ENCODE peak calls at places on chromosomes 5 and 9, in six cellular contexts. B, V, F, Q, T and P are unnamed samples.

GRCh38 chr5:59039296-59040006 is 456.6 kb downstream of the RAB3C start:
- DNase-seq in T (peak; percentile 83), F (no peak), B (peak; percentile 93), V (peak; percentile 91), Q (peak; percentile 43), P (peak; percentile 88)

GRCh38 chr5:175772747-175773533 is 98.4 kb upstream of the CPLX2 start:
- DNase-seq in Q (no peak), V (no peak), F (no peak), B (no peak), T (no peak), P (no peak)

GRCh38 chr9:115548826-115549225 is 430.9 kb upstream of the TNC start:
- DNase-seq in Q (peak; percentile 68), B (peak; percentile 27), T (peak; percentile 63), F (no peak), V (no peak), P (no peak)

GRCh38 chr5:149902177-149902576 is 42.4 kb downstream of the PDE6A start:
- DNase-seq in V (no peak), F (no peak), B (no peak), Q (no peak), T (no peak), P (no peak)

GRCh38 chr9:133853331-133853730 is 115.2 kb upstream of the SARDH start:
- DNase-seq in F (no peak), B (no peak), V (no peak), T (no peak), Q (no peak), P (no peak)

GRCh38 chr9:84554069-84554659 is 115.4 kb upstream of the NTRK2 start:
- DNase-seq in F (no peak), V (no peak), Q (no peak), T (no peak), B (no peak), P (no peak)

GRCh38 chr9:105425817-105426433 is 21.9 kb upstream of the FSD1L start:
- DNase-seq in T (peak; percentile 30), F (no peak), V (no peak), Q (peak; percentile 33), B (peak; percentile 11), P (no peak)

GRCh38 chr9:129703121-129703520 is 37.7 kb downstream of the PRRX2 start:
- DNase-seq in B (no peak), T (no peak), F (no peak), V (no peak), Q (no peak), P (no peak)

GRCh38 chr5:136166909-136167308 is 26.1 kb downstream of the SMIM32 start:
- DNase-seq in V (no peak), Q (no peak), T (no peak), B (no peak), F (no peak), P (no peak)

GRCh38 chr5:39619161-39619818 is 194.5 kb upstream of the DAB2 start:
- DNase-seq in B (peak; percentile 26), V (no peak), F (no peak), T (no peak), Q (peak; percentile 30), P (no peak)

GRCh38 chr5:157559301-157559700 is 16.3 kb downstream of the ADAM19 start:
- DNase-seq in V (no peak), B (peak; percentile 95), Q (peak; percentile 85), F (peak; percentile 65), T (no peak), P (no peak)

GRCh38 chr9:72721086-72721485 is 199.7 kb downstream of the TMC1 start:
- DNase-seq in F (no peak), Q (no peak), T (no peak), B (no peak), V (no peak), P (no peak)

GRCh38 chr5:15762668-15763067 is 262.7 kb downstream of the FBXL7 start:
- DNase-seq in F (no peak), V (no peak), B (no peak), Q (no peak), T (no peak), P (no peak)

GRCh38 chr5:69099302-69099701 is 5.5 kb downstream of the SLC30A5 start:
- DNase-seq in F (no peak), B (no peak), Q (no peak), V (no peak), T (no peak), P (no peak)

GRCh38 chr9:74721696-74722660 is 165.7 kb downstream of the TRPM6 start:
- DNase-seq in B (peak; percentile 95), Q (no peak), F (no peak), V (no peak), T (no peak), P (no peak)

GRCh38 chr9:137240321-137240840 is 706 bp upstream of the TUBB4B start:
- DNase-seq in T (peak; percentile 83), V (peak; percentile 85), B (peak; percentile 88), Q (peak; percentile 31), F (no peak), P (no peak)

GRCh38 chr9:137387034-137387890 is 35.7 kb downstream of the EXD3 start:
- DNase-seq in T (no peak), Q (no peak), V (peak; percentile 45), F (no peak), B (no peak), P (no peak)

GRCh38 chr9:93064392-93065124 is 6.1 kb downstream of the SUSD3 start:
- DNase-seq in B (no peak), T (peak; percentile 14), F (no peak), Q (peak; percentile 64), V (no peak), P (peak; percentile 75)

GRCh38 chr9:130423272-130423671 is 21.5 kb upstream of the ASS1 start:
- DNase-seq in T (peak; percentile 6), F (no peak), B (no peak), V (peak; percentile 54), Q (no peak), P (no peak)

GRCh38 chr5:140631831-140632365 is 1.1 kb downstream of the CD14 start:
- DNase-seq in Q (no peak), T (no peak), V (no peak), F (no peak), B (no peak), P (no peak)

GRCh38 chr9:78714591-78714990 is 417.7 kb downstream of the PSAT1 start:
- DNase-seq in F (no peak), T (peak; percentile 48), B (peak; percentile 9), Q (no peak), V (no peak), P (no peak)

GRCh38 chr5:132446621-132447020 is 44.0 kb downstream of the IRF1 start:
- DNase-seq in Q (no peak), V (peak; percentile 86), B (peak; percentile 89), F (no peak), T (peak; percentile 68), P (no peak)

GRCh38 chr5:8686707-8687106 is 817.8 kb downstream of the MTRR start:
- DNase-seq in Q (peak; percentile 20), F (no peak), B (peak; percentile 60), V (no peak), T (peak; percentile 15), P (no peak)

GRCh38 chr9:17116400-17116837 is 18.4 kb upstream of the CNTLN start:
- DNase-seq in B (peak; percentile 43), V (no peak), Q (peak; percentile 73), F (peak; percentile 29), T (peak; percentile 63), P (no peak)

GRCh38 chr5:173496129-173496882 is 120.1 kb downstream of the BOD1 start:
- DNase-seq in F (no peak), B (no peak), Q (no peak), V (peak; percentile 36), T (no peak), P (no peak)

GRCh38 chr9:123940721-123941534 is 11.0 kb upstream of the DENND1A start:
- DNase-seq in F (no peak), B (no peak), T (no peak), Q (no peak), V (no peak), P (no peak)

GRCh38 chr5:126402591-126402990 is 20.6 kb upstream of the GRAMD2B start:
- DNase-seq in B (no peak), F (no peak), Q (no peak), V (no peak), T (no peak), P (no peak)

GRCh38 chr5:128973244-128973643 is 8.0 kb downstream of the SLC27A6 start:
- DNase-seq in F (no peak), B (no peak), T (no peak), Q (no peak), V (no peak), P (no peak)

GRCh38 chr9:13535141-13535540 is 255.6 kb upstream of the MPDZ start:
- DNase-seq in Q (no peak), V (no peak), F (no peak), T (no peak), B (no peak), P (no peak)

GRCh38 chr9:14633148-14633547 is 60.1 kb downstream of the ZDHHC21 start:
- DNase-seq in B (no peak), F (no peak), V (no peak), Q (no peak), T (no peak), P (no peak)

GRCh38 chr5:169980418-169981053 is at the start of gene INSYN2B:
- DNase-seq in Q (peak; percentile 87), F (peak; percentile 84), B (peak; percentile 82), T (peak; percentile 96), V (peak; percentile 50), P (no peak)

GRCh38 chr5:38167562-38167996 is 90.8 kb upstream of the EGFLAM start:
- DNase-seq in T (no peak), B (no peak), Q (no peak), F (no peak), V (peak; percentile 56), P (no peak)

GRCh38 chr5:21573915-21574314 is 1279.2 kb downstream of the CDH12 start:
- DNase-seq in F (no peak), Q (no peak), V (no peak), B (no peak), T (no peak), P (no peak)

GRCh38 chr9:31542384-31543055 is 841.9 kb upstream of the ACO1 start:
- DNase-seq in V (peak; percentile 20), T (peak; percentile 59), Q (peak; percentile 84), B (peak; percentile 59), F (no peak), P (peak; percentile 59)

GRCh38 chr5:179841621-179842020 is 17.0 kb downstream of the MRNIP start:
- DNase-seq in V (no peak), T (no peak), Q (no peak), B (no peak), F (no peak), P (no peak)

GRCh38 chr5:133713209-133713608 is 100.9 kb upstream of the FSTL4 start:
- DNase-seq in Q (no peak), V (no peak), F (no peak), T (no peak), B (no peak), P (no peak)

GRCh38 chr5:128199104-128199503 is 115.5 kb downstream of the SLC12A2 start:
- DNase-seq in B (no peak), Q (peak; percentile 86), T (peak; percentile 83), F (no peak), V (no peak), P (no peak)